ENCODE peak calls at places on chromosome 17, in six cellular contexts. N is CD8-positive, alpha-beta T cell; G is heart left ventricle; T is naive thymus-derived CD4-positive, alpha-beta T cell; X is coronary artery; C is BE2C. V is an unnamed sample.

GRCh38 chr17:56835259-56835575 is 1.3 kb downstream of the DGKE start:
- DNase-seq in N (no peak), G (no peak), T (no peak), X (no peak), C (no peak), V (no peak)

GRCh38 chr17:35709874-35710273 is 21.6 kb upstream of the RASL10B start:
- DNase-seq in N (no peak), G (no peak), T (no peak), X (no peak), C (no peak), V (no peak)

GRCh38 chr17:83058478-83059167 is 20.8 kb upstream of the METRNL start:
- DNase-seq in N (no peak), G (no peak), T (no peak), X (peak; percentile 40), C (no peak), V (no peak)

GRCh38 chr17:1170739-1171138 is 9.0 kb downstream of the ABR start:
- DNase-seq in N (no peak), G (no peak), T (no peak), X (no peak), C (no peak), V (no peak)

GRCh38 chr17:79075433-79075805 is 795 bp downstream of the ENGASE start:
- DNase-seq in N (no peak), G (no peak), T (no peak), X (no peak), C (no peak), V (no peak)

GRCh38 chr17:17994271-17994670 is 21.6 kb downstream of the DRC3 start:
- DNase-seq in N (peak; percentile 30), G (no peak), T (no peak), X (no peak), C (peak; percentile 64), V (peak; percentile 57)

GRCh38 chr17:47895254-47895855 is 681 bp upstream of the SP2 start:
- DNase-seq in N (no peak), G (peak; percentile 36), T (no peak), X (no peak), C (no peak), V (peak; percentile 34)

GRCh38 chr17:48014603-48015037 is 23.0 kb downstream of the COPZ2 start:
- DNase-seq in N (no peak), G (no peak), T (no peak), X (no peak), C (peak; percentile 92), V (no peak)

GRCh38 chr17:44502598-44503079 is 567 bp downstream of the GPATCH8 start:
- DNase-seq in N (no peak), G (no peak), T (no peak), X (no peak), C (peak; percentile 52), V (peak; percentile 55)

GRCh38 chr17:20271016-20271610 is 196.2 kb downstream of the LGALS9B start:
- DNase-seq in N (no peak), G (no peak), T (peak; percentile 31), X (no peak), C (no peak), V (no peak)

GRCh38 chr17:65047939-65048338 is 8.6 kb downstream of the GNA13 start:
- DNase-seq in N (no peak), G (no peak), T (no peak), X (no peak), C (no peak), V (no peak)

GRCh38 chr17:57747221-57748017 is 2.3 kb upstream of the CCDC182 start:
- DNase-seq in N (no peak), G (no peak), T (peak; percentile 23), X (no peak), C (peak; percentile 57), V (peak; percentile 79)

GRCh38 chr17:50127661-50128361 is 2.1 kb downstream of the SAMD14 start:
- DNase-seq in N (no peak), G (no peak), T (no peak), X (no peak), C (no peak), V (no peak)
- H3K4me3 ChIP-seq in N (no peak overlapping the region), G (no peak overlapping the region), T (no peak overlapping the region), X (no peak overlapping the region), C (no peak overlapping the region), V (no peak overlapping the region)

GRCh38 chr17:62780951-62781350 is 27.2 kb downstream of the MARCHF10 start:
- DNase-seq in N (no peak), G (no peak), T (no peak), X (no peak), C (no peak), V (no peak)
- H3K4me3 ChIP-seq in N (no peak overlapping the region), G (no peak overlapping the region), T (no peak overlapping the region), X (no peak overlapping the region), C (no peak overlapping the region), V (no peak overlapping the region)

DNA sequence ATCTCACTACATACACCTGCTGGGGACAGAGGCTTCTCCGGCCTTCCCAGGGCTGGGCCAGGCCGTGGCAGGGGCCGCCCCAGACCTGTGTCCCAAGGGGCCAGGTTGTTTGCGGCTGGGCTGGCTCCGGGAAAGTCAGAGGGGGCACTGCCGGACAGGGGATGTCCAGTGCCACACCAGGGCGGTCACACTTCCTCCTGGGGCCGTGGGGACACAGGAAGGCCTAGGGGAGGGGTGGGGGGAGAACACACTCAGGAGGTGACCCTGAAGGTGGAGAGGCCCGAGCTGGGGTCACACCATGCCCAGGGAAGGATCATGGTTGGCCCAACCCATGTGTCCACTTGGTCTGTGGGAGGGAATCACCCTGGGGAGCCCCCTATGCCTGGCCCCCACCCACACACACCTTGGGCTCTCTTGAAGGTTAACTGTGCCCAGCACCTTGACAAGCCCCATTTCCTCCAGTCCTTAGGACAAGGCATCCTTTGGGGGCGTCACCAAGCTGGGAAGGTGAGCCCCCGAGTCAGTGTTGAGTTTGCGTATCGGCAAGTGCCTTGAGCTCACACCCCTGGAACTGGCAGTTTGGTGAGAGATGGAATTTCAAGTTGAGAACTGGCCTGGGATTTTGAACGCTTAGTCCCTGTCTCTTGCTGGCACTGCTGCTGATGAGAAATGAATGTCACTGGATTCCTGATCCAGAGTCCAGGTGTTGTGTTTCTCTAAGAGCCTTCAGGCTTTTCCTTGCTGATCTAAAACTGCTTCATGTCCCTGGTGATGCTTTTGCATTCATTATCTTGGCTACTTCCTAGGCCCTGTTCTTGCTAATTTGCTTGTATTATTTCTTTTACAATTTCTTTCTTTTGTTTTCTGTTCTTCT is 7.7 kb upstream of the ACTG1 start:
- DNase-seq in N (no peak), G (no peak), T (no peak), X (no peak), C (no peak), V (no peak)
- H3K4me3 ChIP-seq in N (no peak overlapping the region), G (no peak overlapping the region), T (peak overlapping the region; percentile 51), X (no peak overlapping the region), C (no peak overlapping the region), V (no peak overlapping the region)

GRCh38 chr17:50210249-50211225 is 9.1 kb upstream of the COL1A1 start:
- DNase-seq in N (peak; percentile 4), G (peak; percentile 68), T (no peak), X (peak; percentile 95), C (peak; percentile 89), V (peak; percentile 4)
- H3K4me3 ChIP-seq in N (no peak overlapping the region), G (peak overlapping the region; percentile 3), T (no peak overlapping the region), X (peak overlapping the region; percentile 48), C (peak overlapping the region; percentile 14), V (no peak overlapping the region)

DNA sequence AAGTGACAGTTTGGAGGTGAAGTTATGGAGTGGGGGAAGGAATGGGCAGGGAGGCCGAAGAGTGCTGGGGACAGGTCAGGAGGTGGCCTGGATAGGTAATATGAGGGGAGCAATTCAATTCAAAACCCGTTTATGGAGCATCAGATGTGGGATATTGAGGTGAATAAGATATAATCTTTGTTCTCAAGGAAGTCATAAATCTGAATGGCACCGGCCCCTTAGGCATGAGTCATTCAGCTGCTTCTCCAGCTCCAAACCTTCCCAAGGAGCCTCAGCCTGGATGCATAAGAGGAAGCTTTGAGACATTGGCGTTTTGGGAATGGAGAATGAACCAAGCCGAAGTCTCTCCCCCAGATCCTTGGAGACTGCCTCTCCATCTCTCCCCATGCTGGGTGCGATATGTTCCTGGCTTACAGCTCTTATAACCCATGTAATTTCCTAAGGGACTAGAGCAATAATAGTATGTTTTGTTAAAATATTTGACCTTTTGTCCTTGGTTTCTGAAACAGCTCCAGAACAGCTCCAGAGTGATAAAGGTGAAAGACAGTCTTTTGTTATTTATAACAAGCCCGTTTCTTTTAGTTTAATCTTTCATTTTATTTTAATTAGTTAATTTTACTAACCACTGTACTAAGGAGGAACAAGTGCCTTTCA is 1.7 kb downstream of the TUBG2 start:
- DNase-seq in N (no peak), G (no peak), T (no peak), X (no peak), C (no peak), V (peak; percentile 42)
- H3K4me3 ChIP-seq in N (no peak overlapping the region), G (no peak overlapping the region), T (no peak overlapping the region), X (peak overlapping the region; percentile 27), C (no peak overlapping the region), V (no peak overlapping the region)

GRCh38 chr17:9322298-9322697 is 253.3 kb downstream of the STX8 start:
- DNase-seq in N (no peak), G (no peak), T (no peak), X (no peak), C (no peak), V (no peak)
- H3K4me3 ChIP-seq in N (no peak overlapping the region), G (no peak overlapping the region), T (no peak overlapping the region), X (no peak overlapping the region), C (no peak overlapping the region), V (no peak overlapping the region)

V was measured in HAP-1.